ENCODE peak calls at places on chromosomes 6 and 20, in eight cellular contexts. V is EH; X is lung microvascular endothelial cell; U is Right ventricle myocardium superior; S is A549; P is occipital lobe; A is effector CD8-positive, alpha-beta T cell; Q is fibroblast of the conjunctiva. B is an unnamed sample.

GRCh38 chr6:33843086-33843695 is 39.4 kb upstream of the MLN start:
- DNase-seq in P (no peak), X (no peak), U (no peak), V (peak; percentile 59), A (no peak), Q (no peak), S (no peak), B (no peak)

GRCh38 chr6:146651482-146651863 is 52.7 kb downstream of the ADGB start:
- DNase-seq in A (no peak), P (no peak), Q (no peak), U (no peak), X (no peak), S (no peak), V (no peak), B (no peak)

GRCh38 chr6:8814440-8815000 is 379.2 kb upstream of the SLC35B3 start:
- DNase-seq in A (no peak), S (no peak), U (no peak), X (no peak), Q (no peak), V (no peak), P (no peak), B (no peak)

GRCh38 chr6:96394727-96395126 is 126.9 kb upstream of the UFL1 start:
- DNase-seq in Q (no peak), S (peak; percentile 15), P (no peak), V (no peak), A (no peak), U (no peak), X (no peak), B (no peak)

GRCh38 chr6:30687659-30688431 is 1.4 kb upstream of the PPP1R18 start:
- DNase-seq in S (no peak), Q (no peak), A (no peak), U (peak; percentile 65), P (no peak), X (peak; percentile 48), V (peak; percentile 55), B (peak; percentile 63)

GRCh38 chr20:44701116-44701865 is 13.9 kb upstream of the CCN5 start:
- DNase-seq in U (no peak), V (peak; percentile 51), A (no peak), P (no peak), Q (peak; percentile 54), X (no peak), S (no peak), B (no peak)

GRCh38 chr6:33177552-33178446 is 14.5 kb downstream of the COL11A2 start:
- DNase-seq in S (no peak), X (no peak), U (no peak), Q (no peak), A (no peak), P (no peak), V (no peak), B (no peak)

GRCh38 chr6:37565267-37566208 is 65.8 kb upstream of the CCDC167 start:
- DNase-seq in X (no peak), Q (no peak), V (no peak), A (no peak), U (no peak), S (no peak), P (no peak), B (no peak)

GRCh38 chr6:168374541-168375071 is 55.0 kb upstream of the DACT2 start:
- DNase-seq in P (no peak), V (no peak), U (no peak), Q (no peak), X (no peak), S (no peak), A (no peak), B (no peak)

GRCh38 chr6:33344771-33345697 is 27.5 kb upstream of the ZBTB22 start:
- DNase-seq in P (no peak), S (peak; percentile 73), A (peak; percentile 51), Q (peak; percentile 62), U (peak; percentile 60), X (peak; percentile 80), V (peak; percentile 82), B (peak; percentile 85)

GRCh38 chr6:53011993-53012392 is 16.9 kb upstream of the GSTA4 start:
- DNase-seq in V (peak; percentile 40), X (no peak), A (no peak), P (no peak), Q (no peak), U (no peak), S (no peak), B (peak; percentile 4)

GRCh38 chr6:83371428-83371827 is 59.4 kb downstream of the ME1 start:
- DNase-seq in P (no peak), U (no peak), A (no peak), Q (peak; percentile 31), V (peak; percentile 51), X (peak; percentile 68), S (no peak), B (peak; percentile 19)

GRCh38 chr6:46933751-46934150 is 12.0 kb upstream of the ADGRF5 start:
- DNase-seq in P (no peak), A (no peak), U (no peak), S (no peak), X (no peak), Q (no peak), V (peak; percentile 26), B (no peak)

GRCh38 chr6:30144821-30145220 is 8.9 kb downstream of the TRIM40 start:
- DNase-seq in P (no peak), S (no peak), X (no peak), A (no peak), U (no peak), V (no peak), Q (no peak), B (no peak)

GRCh38 chr20:22719250-22719649 is 134.9 kb upstream of the FOXA2 start:
- DNase-seq in S (peak; percentile 35), X (peak; percentile 25), V (no peak), A (no peak), P (no peak), Q (no peak), U (no peak), B (no peak)

GRCh38 chr6:16585805-16586204 is 175.5 kb downstream of the ATXN1 start:
- DNase-seq in X (no peak), V (no peak), U (no peak), A (no peak), Q (no peak), P (no peak), S (no peak), B (no peak)

GRCh38 chr6:143747347-143747842 is 69.6 kb downstream of the PHACTR2 start:
- DNase-seq in A (no peak), S (no peak), Q (no peak), P (no peak), X (no peak), U (peak; percentile 30), V (no peak), B (no peak)

GRCh38 chr6:17574871-17575560 is 25.1 kb upstream of the FAM8A1 start:
- DNase-seq in S (no peak), X (no peak), V (peak; percentile 87), U (no peak), Q (peak; percentile 58), P (no peak), A (no peak), B (peak; percentile 73)

GRCh38 chr6:3855866-3856265 is 6.7 kb downstream of the FAM50B start:
- DNase-seq in S (no peak), P (no peak), V (no peak), Q (no peak), A (no peak), X (no peak), U (no peak), B (no peak)

GRCh38 chr20:52031574-52032303 is 159.8 kb downstream of the ZFP64 start:
- DNase-seq in X (peak; percentile 89), S (peak; percentile 53), Q (peak; percentile 31), U (no peak), A (no peak), V (peak; percentile 94), P (no peak), B (peak; percentile 91)

GRCh38 chr20:50772418-50773185 is 22.3 kb upstream of the BCAS4 start:
- DNase-seq in V (no peak), U (no peak), Q (no peak), X (no peak), P (no peak), S (no peak), A (no peak), B (no peak)

GRCh38 chr6:108115598-108116058 is 41.1 kb upstream of the OSTM1 start:
- DNase-seq in U (peak; percentile 43), S (peak; percentile 76), X (peak; percentile 54), Q (no peak), V (peak; percentile 38), A (no peak), P (no peak), B (peak; percentile 63)

GRCh38 chr6:32107447-32107846 is 1.7 kb downstream of the TNXB start:
- DNase-seq in U (no peak), P (no peak), X (no peak), Q (no peak), A (no peak), V (peak; percentile 59), S (no peak), B (no peak)

GRCh38 chr6:152746172-152746553 is 4.4 kb upstream of the VIP start:
- DNase-seq in A (no peak), S (peak; percentile 74), Q (peak; percentile 18), U (no peak), V (peak; percentile 31), X (no peak), P (no peak), B (peak; percentile 55)

B was measured in ELR.